ENCODE peak calls at places on chromosomes 1 and 21, in seven cellular contexts. D, H, X, E, B, N and Q are unnamed samples.

GRCh38 chr1:40745180-40745579 is 38.4 kb upstream of the KCNQ4 start:
- DNase-seq in N (no peak), H (peak; percentile 32), D (peak; percentile 74), X (no peak), B (no peak), E (no peak), Q (no peak)

GRCh38 chr1:159179906-159180305 is 8.5 kb downstream of the CADM3 start:
- DNase-seq in H (no peak), N (no peak), X (no peak), B (no peak), D (no peak), E (no peak), Q (no peak)

GRCh38 chr1:202245391-202245790 is 51.8 kb downstream of the LGR6 start:
- DNase-seq in H (no peak), X (no peak), B (no peak), E (no peak), D (no peak), N (no peak), Q (no peak)

GRCh38 chr1:19467199-19468187 is 17.8 kb downstream of the CAPZB start:
- DNase-seq in X (peak; percentile 50), D (no peak), H (no peak), B (no peak), N (no peak), E (no peak), Q (no peak)

GRCh38 chr1:14552246-14552970 is 46.1 kb upstream of the KAZN start:
- DNase-seq in X (no peak), H (no peak), E (no peak), B (peak; percentile 34), D (no peak), N (peak; percentile 54), Q (no peak)

GRCh38 chr1:59195151-59195550 is 101.7 kb upstream of the FGGY start:
- DNase-seq in N (no peak), B (no peak), E (no peak), D (no peak), X (no peak), H (no peak), Q (no peak)

GRCh38 chr1:85240174-85240601 is 19.3 kb downstream of the C1orf52 start:
- DNase-seq in D (peak; percentile 57), B (no peak), N (peak; percentile 26), X (no peak), E (peak; percentile 26), H (no peak), Q (no peak)

GRCh38 chr1:82446251-82446650 is 645.5 kb downstream of the ADGRL2 start:
- DNase-seq in X (no peak), H (no peak), N (no peak), B (no peak), D (no peak), E (no peak), Q (no peak)

GRCh38 chr21:45332981-45333582 is 45.4 kb upstream of the POFUT2 start:
- DNase-seq in D (no peak), B (no peak), H (no peak), N (no peak), E (no peak), X (no peak), Q (no peak)

GRCh38 chr1:36471830-36472641 is 7.9 kb upstream of the MRPS15 start:
- DNase-seq in N (no peak), X (no peak), E (no peak), B (no peak), H (no peak), D (no peak), Q (no peak)

GRCh38 chr21:45856422-45856821 is 125.1 kb upstream of the COL6A1 start:
- DNase-seq in H (no peak), B (no peak), E (no peak), N (no peak), X (no peak), D (no peak), Q (no peak)